ENCODE peak calls at places on chromosome 7, in nine cellular contexts. E, C, S, F, N, Y, L, M and U are unnamed samples.

GRCh38 chr7:48255046-48255445 is 83.8 kb downstream of the ABCA13 start:
- DNase-seq in S (no peak), E (no peak), Y (no peak), F (no peak), L (no peak), M (peak), C (peak), N (no peak), U (peak)

GRCh38 chr7:18829518-18830252 is 287.8 kb downstream of the TWIST1 start:
- DNase-seq in L (no peak), N (no peak), S (no peak), Y (no peak), F (no peak), E (no peak), M (peak), C (no peak), U (peak)

GRCh38 chr7:98283127-98283886 is 1.8 kb downstream of the BRI3 start:
- DNase-seq in F (no peak), C (no peak), L (peak), M (peak), N (no peak), Y (peak), E (peak), S (no peak), U (peak)

GRCh38 chr7:139871276-139871675 is 42.2 kb downstream of the TBXAS1 start:
- DNase-seq in L (no peak), F (no peak), M (peak), Y (no peak), N (no peak), C (no peak), S (no peak), E (no peak), U (peak)

GRCh38 chr7:9718071-9718470 is 1255.6 kb upstream of the PHF14 start:
- DNase-seq in Y (no peak), L (no peak), F (no peak), S (no peak), E (no peak), C (no peak), M (no peak), N (no peak), U (no peak)

GRCh38 chr7:152312316-152312715 is 123.5 kb downstream of the KMT2C start:
- DNase-seq in Y (no peak), S (no peak), C (no peak), M (peak), L (no peak), E (no peak), F (no peak), N (no peak), U (peak)

GRCh38 chr7:145053781-145054180 is 217.9 kb upstream of the TPK1 start:
- DNase-seq in L (no peak), S (no peak), F (no peak), Y (no peak), E (no peak), N (no peak), C (no peak), M (no peak), U (no peak)

GRCh38 chr7:155807013-155807804 is 5.1 kb downstream of the SHH start:
- DNase-seq in L (peak), C (no peak), M (no peak), E (no peak), N (no peak), S (peak), F (no peak), Y (no peak), U (no peak)

GRCh38 chr7:84722086-84722485 is 464.8 kb downstream of the SEMA3D start:
- DNase-seq in F (no peak), N (no peak), L (no peak), M (peak), Y (no peak), C (no peak), S (no peak), E (no peak), U (no peak)

GRCh38 chr7:155576900-155577508 is 30.6 kb upstream of the CNPY1 start:
- DNase-seq in Y (no peak), L (peak), M (no peak), C (no peak), S (no peak), N (no peak), E (no peak), F (no peak), U (no peak)

GRCh38 chr7:134514106-134514505 is 13.3 kb upstream of the AKR1B10 start:
- DNase-seq in L (no peak), Y (no peak), S (no peak), C (no peak), F (no peak), N (no peak), M (no peak), E (no peak), U (no peak)

GRCh38 chr7:33873981-33874750 is 31.2 kb upstream of the BMPER start:
- DNase-seq in S (no peak), Y (no peak), F (no peak), E (no peak), M (peak), L (no peak), N (no peak), C (no peak), U (peak)

GRCh38 chr7:111168182-111168581 is 77.3 kb downstream of the LRRN3 start:
- DNase-seq in M (peak), L (no peak), Y (no peak), E (no peak), S (no peak), N (no peak), F (no peak), C (no peak), U (peak)

GRCh38 chr7:14218338-14218737 is 228.9 kb upstream of the ETV1 start:
- DNase-seq in N (no peak), F (no peak), M (no peak), E (no peak), L (no peak), Y (no peak), S (no peak), C (no peak), U (no peak)

GRCh38 chr7:129872054-129872453 is 80.7 kb downstream of the UBE2H start:
- DNase-seq in L (no peak), E (no peak), Y (no peak), M (no peak), C (no peak), F (no peak), N (no peak), S (no peak), U (no peak)

GRCh38 chr7:130566898-130567280 is 75.0 kb downstream of the MEST start:
- DNase-seq in S (no peak), C (no peak), F (no peak), N (no peak), M (no peak), Y (no peak), L (no peak), E (no peak), U (no peak)

GRCh38 chr7:151088019-151088855 is 2.0 kb downstream of the AGAP3 start:
- DNase-seq in S (peak), N (no peak), F (no peak), C (no peak), Y (peak), M (peak), E (no peak), L (no peak), U (peak)

GRCh38 chr7:33903770-33904679 is 1.3 kb upstream of the BMPER start:
- DNase-seq in F (no peak), C (no peak), L (peak), N (no peak), Y (peak), E (peak), M (peak), S (peak), U (peak)

GRCh38 chr7:41027428-41028115 is 675.3 kb downstream of the INHBA start:
- DNase-seq in L (no peak), S (no peak), E (no peak), M (peak), F (no peak), N (no peak), C (peak), Y (no peak), U (peak)

GRCh38 chr7:107078517-107078966 is 34.0 kb downstream of the PRKAR2B start:
- DNase-seq in C (peak), S (peak), F (no peak), Y (no peak), E (peak), N (no peak), M (peak), L (no peak), U (peak)

DNA sequence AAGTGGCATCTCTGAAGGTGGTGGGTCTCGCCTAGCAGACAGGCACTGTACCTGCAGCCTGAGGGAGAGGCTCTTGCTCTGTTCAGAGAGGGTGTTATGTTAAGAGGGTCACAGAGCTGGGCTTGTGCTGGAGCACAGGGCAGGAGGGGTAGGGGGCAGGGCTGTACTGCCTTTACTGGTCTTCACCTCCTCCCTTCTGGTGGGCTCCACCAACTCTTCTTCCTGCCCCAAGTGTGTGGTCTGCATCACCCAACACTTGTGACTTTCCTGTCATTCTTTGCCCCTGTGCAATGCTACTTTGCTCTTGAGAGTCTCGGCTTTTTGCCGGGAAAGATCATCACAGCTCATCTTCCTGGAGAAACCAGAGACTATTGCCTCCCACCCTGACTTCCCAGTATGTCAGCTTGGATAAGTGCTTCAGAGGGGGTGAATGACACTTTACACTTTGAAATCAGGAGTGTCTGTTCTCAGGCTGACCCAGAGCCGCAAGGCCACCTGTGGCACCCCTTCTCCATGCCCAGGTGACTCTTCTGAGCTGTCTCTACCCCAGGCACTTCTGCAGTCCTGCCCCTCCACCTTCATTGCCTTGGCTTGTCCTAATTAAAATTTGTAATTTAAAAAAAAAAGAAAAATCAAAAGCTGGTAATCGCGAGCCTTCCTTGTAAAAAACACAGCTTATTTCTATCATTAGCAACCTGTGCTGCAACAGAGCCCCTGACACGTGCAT is 38.4 kb upstream of the IKZF1 start:
- DNase-seq in E (no peak), C (no peak), N (no peak), F (peak), L (no peak), Y (no peak), S (no peak), M (no peak), U (no peak)
- H3K4me3 ChIP-seq in E (no peak), C (no peak), N (peak), F (peak), L (peak), Y (no peak), S (no peak), M (no peak), U (no peak)

GRCh38 chr7:92402920-92403759 is 44.1 kb upstream of the GATAD1 start:
- DNase-seq in E (no peak), C (no peak), F (no peak), N (no peak), L (no peak), Y (no peak), M (peak), S (peak), U (peak)
- TF ChIP-seq CTCF in E (no peak), C (no peak), F (no peak), N (no peak), L (no peak), Y (no peak), M (no peak), S (no peak), U (no peak)

DNA sequence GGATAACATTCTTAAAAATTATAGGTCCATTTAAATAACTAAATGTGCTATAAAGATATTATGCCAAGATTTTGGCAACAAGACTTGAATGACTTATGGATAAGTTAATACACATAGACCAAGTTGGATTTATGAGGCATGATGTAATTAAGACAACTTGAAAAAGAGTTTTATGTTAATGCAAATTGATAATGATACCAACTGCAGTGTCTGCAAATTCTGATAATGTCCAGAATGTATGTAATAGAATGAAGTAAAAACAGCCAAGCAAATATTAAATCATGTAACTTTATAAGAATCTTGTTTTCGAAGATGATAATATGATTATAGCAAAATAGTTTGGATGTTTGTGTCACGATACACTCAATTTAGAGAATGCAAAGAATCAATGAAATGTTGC is 868.3 kb downstream of the DNAJB9 start:
- DNase-seq in M (no peak), E (no peak), N (no peak), S (no peak), L (no peak), Y (no peak), F (no peak), C (no peak), U (no peak)
- H3K4me3 ChIP-seq in M (no peak), E (no peak), N (no peak), S (no peak), L (no peak), Y (no peak), F (no peak), C (no peak), U (no peak)

GRCh38 chr7:38535013-38535412 is 96.2 kb downstream of the AMPH start:
- DNase-seq in N (no peak), M (no peak), F (no peak), C (no peak), S (no peak), E (no peak), Y (no peak), L (no peak), U (no peak)

GRCh38 chr7:38541440-38541839 is 89.7 kb downstream of the AMPH start:
- DNase-seq in N (no peak), F (no peak), L (no peak), C (no peak), Y (no peak), S (no peak), M (no peak), E (no peak), U (no peak)

GRCh38 chr7:38542156-38542555 is 89.0 kb downstream of the AMPH start:
- DNase-seq in Y (no peak), M (peak), N (no peak), S (no peak), C (no peak), L (no peak), F (no peak), E (no peak), U (peak)

DNA sequence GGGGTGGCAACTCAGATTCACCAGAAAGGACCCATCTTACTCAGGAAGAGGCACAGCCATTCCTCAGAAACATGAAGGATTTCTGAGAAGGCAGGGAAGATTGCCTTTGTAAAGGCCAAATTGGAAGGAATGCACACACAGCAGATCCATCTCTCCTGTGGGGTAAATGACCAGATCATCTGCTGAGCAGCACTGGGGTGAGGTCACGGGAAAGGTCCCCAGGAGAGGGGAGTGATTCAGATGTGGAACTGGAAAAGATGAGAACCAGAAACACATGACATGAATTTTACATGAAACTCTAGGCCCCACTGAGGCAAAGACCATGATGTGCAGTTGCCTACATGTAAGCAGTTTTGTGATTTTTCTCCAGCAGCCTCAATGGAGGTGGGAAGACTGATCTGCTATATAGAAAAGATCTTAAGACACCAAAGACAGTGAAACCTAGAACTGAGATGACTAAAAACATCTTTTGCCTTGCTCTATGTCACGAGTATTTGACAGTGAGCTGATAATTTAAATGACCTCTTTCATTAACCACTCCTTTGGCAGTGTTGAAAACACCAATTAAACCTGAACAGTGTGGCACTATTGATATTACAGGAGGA is 91.6 kb downstream of the AMPH start:
- DNase-seq in S (no peak), E (no peak), Y (no peak), F (no peak), M (no peak), C (no peak), N (no peak), L (no peak), U (no peak)
- TF ChIP-seq CTCF in S (no peak), E (no peak), Y (no peak), F (no peak), M (no peak), C (no peak), N (no peak), L (no peak), U (no peak)

GRCh38 chr7:141071855-141072547 is 1.9 kb upstream of the TMEM178B start:
- DNase-seq in M (no peak), F (no peak), N (no peak), C (no peak), L (no peak), Y (no peak), E (no peak), S (peak), U (no peak)
- H3K4me3 ChIP-seq in M (peak), F (peak), N (peak), C (peak), L (peak), Y (peak), E (peak), S (peak), U (peak)

DNA sequence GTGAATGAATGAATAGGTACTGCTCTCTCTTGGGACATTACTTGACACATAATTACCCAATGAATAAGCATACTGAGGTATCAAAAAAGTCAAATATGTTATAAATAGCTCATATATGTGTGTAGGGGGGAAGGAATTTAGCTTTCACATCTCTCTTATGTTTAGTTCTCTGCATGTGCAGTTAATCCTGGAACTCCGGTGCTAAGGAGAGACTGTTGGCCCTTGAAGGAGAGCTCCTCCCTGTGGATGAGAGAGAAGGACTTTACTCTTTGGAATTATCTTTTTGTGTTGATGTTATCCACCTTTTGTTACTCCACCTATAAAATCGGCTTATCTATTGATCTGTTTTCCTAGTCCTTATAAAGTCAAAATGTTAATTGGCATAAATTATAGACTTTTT is 1.2 kb downstream of the CFTR start:
- DNase-seq in Y (no peak), E (no peak), C (no peak), N (no peak), M (no peak), S (peak), F (no peak), L (no peak), U (no peak)
- TF ChIP-seq CTCF in Y (no peak), E (no peak), C (peak), N (no peak), M (no peak), S (peak), F (no peak), L (no peak), U (peak)

GRCh38 chr7:2659556-2660358 is 28.0 kb downstream of the TTYH3 start:
- DNase-seq in E (no peak), C (no peak), F (no peak), L (no peak), N (no peak), M (no peak), S (no peak), Y (no peak), U (no peak)
- H3K4me3 ChIP-seq in E (no peak), C (no peak), F (no peak), L (no peak), N (no peak), M (no peak), S (no peak), Y (no peak), U (no peak)

GRCh38 chr7:3762146-3762831 is 461.2 kb downstream of the SDK1 start:
- DNase-seq in S (no peak), M (no peak), F (no peak), C (no peak), Y (no peak), L (no peak), N (no peak), E (no peak), U (no peak)
- TF ChIP-seq CTCF in S (no peak), M (no peak), F (no peak), C (no peak), Y (no peak), L (no peak), N (no peak), E (no peak), U (no peak)

GRCh38 chr7:42493436-42494198 is 256.6 kb upstream of the GLI3 start:
- DNase-seq in N (no peak), C (peak), Y (peak), S (peak), M (peak), E (peak), L (peak), F (no peak), U (peak)

GRCh38 chr7:42494722-42495121 is 257.7 kb upstream of the GLI3 start:
- DNase-seq in M (peak), N (no peak), E (no peak), Y (peak), F (no peak), C (no peak), S (no peak), L (no peak), U (peak)

GRCh38 chr7:42491106-42491505 is 254.1 kb upstream of the GLI3 start:
- DNase-seq in N (no peak), F (no peak), E (no peak), M (no peak), S (no peak), C (no peak), Y (no peak), L (no peak), U (no peak)

GRCh38 chr7:42494199-42494710 is 257.2 kb upstream of the GLI3 start:
- DNase-seq in C (no peak), F (no peak), M (no peak), S (no peak), Y (no peak), E (no peak), N (no peak), L (no peak), U (peak)

GRCh38 chr7:42492895-42493294 is 255.9 kb upstream of the GLI3 start:
- DNase-seq in F (no peak), L (no peak), C (no peak), M (no peak), S (no peak), E (no peak), Y (no peak), N (no peak), U (peak)
- H3K4me3 ChIP-seq in F (no peak), L (no peak), C (no peak), M (no peak), S (peak), E (no peak), Y (peak), N (no peak), U (no peak)

GRCh38 chr7:2074694-2075093 is 158.1 kb downstream of the MAD1L1 start:
- DNase-seq in E (no peak), F (no peak), C (no peak), M (no peak), N (no peak), L (no peak), S (no peak), Y (no peak), U (no peak)

GRCh38 chr7:2072042-2072441 is 160.7 kb downstream of the MAD1L1 start:
- DNase-seq in Y (no peak), C (no peak), N (peak), S (no peak), F (no peak), E (no peak), L (no peak), M (no peak), U (no peak)

GRCh38 chr7:2070151-2070763 is 162.5 kb downstream of the MAD1L1 start:
- DNase-seq in S (no peak), F (no peak), L (no peak), Y (no peak), C (no peak), E (no peak), N (no peak), M (no peak), U (peak)

GRCh38 chr7:2071133-2071832 is 161.5 kb downstream of the MAD1L1 start:
- DNase-seq in M (no peak), C (no peak), Y (no peak), N (no peak), S (peak), L (no peak), E (no peak), F (no peak), U (no peak)

DNA sequence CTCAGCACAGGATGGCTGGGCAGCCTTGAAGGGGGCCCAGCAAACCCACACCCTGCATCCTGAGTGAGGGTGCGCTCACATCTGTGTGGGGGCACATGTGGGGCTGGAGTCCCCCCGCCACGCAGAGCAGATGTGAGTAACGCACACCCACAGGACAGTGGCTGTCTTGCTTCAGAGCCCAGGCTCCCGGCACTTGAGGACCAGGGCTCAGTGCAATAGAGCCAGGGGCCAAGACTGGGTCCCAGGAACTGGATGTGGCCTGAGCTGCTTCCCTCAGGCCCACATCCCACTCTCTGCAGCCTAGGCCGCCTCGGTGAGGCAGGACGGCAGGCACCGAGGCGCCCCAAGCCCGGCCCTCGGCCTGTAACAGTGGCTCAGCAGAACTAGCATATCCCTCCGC is 159.9 kb downstream of the MAD1L1 start:
- DNase-seq in F (no peak), N (no peak), Y (no peak), S (no peak), M (no peak), L (no peak), C (no peak), E (no peak), U (no peak)
- TF ChIP-seq CTCF in F (no peak), N (no peak), Y (no peak), S (no peak), M (no peak), L (no peak), C (no peak), E (no peak), U (no peak)